ENCODE peak calls at places on chromosomes 6 and 20, in five cellular contexts. Y is CD4-positive, alpha-beta memory T cell; H is left ventricle myocardium inferior; N is fibroblast of pulmonary artery; D is GM23248. S is an unnamed sample.

GRCh38 chr6:133136177-133136896 is 104.8 kb upstream of the EYA4 start:
- DNase-seq in Y (no peak), H (no peak), N (no peak), D (no peak), S (no peak)

GRCh38 chr6:18122128-18123093 is at the start of gene NHLRC1:
- DNase-seq in Y (peak), H (peak), N (peak), D (peak), S (peak)

GRCh38 chr6:111761783-111762312 is 111.4 kb downstream of the FYN start:
- DNase-seq in Y (peak), H (no peak), N (peak), D (no peak), S (no peak)

GRCh38 chr20:23087587-23088275 is 1.6 kb upstream of the CD93 start:
- DNase-seq in Y (no peak), H (no peak), N (no peak), D (no peak), S (no peak)

GRCh38 chr6:6915813-6916547 is 191.8 kb upstream of the RREB1 start:
- DNase-seq in Y (no peak), H (peak), N (peak), D (peak), S (no peak)

GRCh38 chr6:36340671-36341454 is 4.2 kb upstream of the BNIP5 start:
- DNase-seq in Y (peak), H (peak), N (peak), D (peak), S (peak)

GRCh38 chr6:36491378-36491965 is 48.7 kb downstream of the KCTD20 start:
- DNase-seq in Y (no peak), H (no peak), N (peak), D (peak), S (no peak)

GRCh38 chr20:5118220-5119142 is 1.3 kb downstream of the PCNA start:
- DNase-seq in Y (no peak), H (no peak), N (no peak), D (peak), S (no peak)

GRCh38 chr20:4973330-4974097 is 27.8 kb downstream of the SLC23A2 start:
- DNase-seq in Y (no peak), H (peak), N (peak), D (peak), S (peak)

GRCh38 chr20:59024111-59024530 is 4.9 kb downstream of the TUBB1 start:
- DNase-seq in Y (peak), H (no peak), N (no peak), D (no peak), S (no peak)

GRCh38 chr6:33410711-33411631 is at the start of gene PHF1:
- DNase-seq in Y (no peak), H (peak), N (peak), D (peak), S (no peak)

GRCh38 chr6:7433211-7433610 is 43.6 kb downstream of the RIOK1 start:
- DNase-seq in Y (no peak), H (no peak), N (no peak), D (no peak), S (no peak)

GRCh38 chr6:42714098-42714761 is 8.2 kb downstream of the PRPH2 start:
- DNase-seq in Y (no peak), H (no peak), N (peak), D (peak), S (no peak)

GRCh38 chr6:44918893-44919292 is 409.2 kb upstream of the RUNX2 start:
- DNase-seq in Y (no peak), H (no peak), N (no peak), D (no peak), S (no peak)

GRCh38 chr6:5213851-5214507 is 46.8 kb downstream of the LYRM4 start:
- DNase-seq in Y (no peak), H (no peak), N (peak), D (peak), S (peak)

GRCh38 chr6:72622094-72622540 is 253 bp downstream of the KCNQ5 start:
- DNase-seq in Y (peak), H (no peak), N (peak), D (peak), S (no peak)

GRCh38 chr6:84639396-84639795 is 125.0 kb downstream of the TBX18 start:
- DNase-seq in Y (no peak), H (no peak), N (no peak), D (peak), S (no peak)

GRCh38 chr6:156877126-156877863 is 100.1 kb downstream of the ARID1B start:
- DNase-seq in Y (no peak), H (peak), N (no peak), D (no peak), S (no peak)

GRCh38 chr6:159108438-159108985 is 60.7 kb upstream of the FNDC1 start:
- DNase-seq in Y (no peak), H (no peak), N (no peak), D (no peak), S (no peak)
- H3K4me3 ChIP-seq in Y (no peak), H (no peak), N (no peak), D (no peak), S (no peak)

GRCh38 chr6:27601668-27602254 is 128.9 kb upstream of the ZNF184 start:
- DNase-seq in Y (no peak), H (no peak), N (no peak), D (no peak), S (no peak)

GRCh38 chr6:27608916-27609883 is 136.3 kb upstream of the ZNF184 start:
- DNase-seq in Y (no peak), H (no peak), N (peak), D (peak), S (no peak)

GRCh38 chr6:27599859-27600532 is 127.1 kb upstream of the ZNF184 start:
- DNase-seq in Y (no peak), H (no peak), N (no peak), D (no peak), S (no peak)

GRCh38 chr6:27605401-27606342 is 132.8 kb upstream of the ZNF184 start:
- DNase-seq in Y (no peak), H (no peak), N (peak), D (peak), S (peak)

DNA sequence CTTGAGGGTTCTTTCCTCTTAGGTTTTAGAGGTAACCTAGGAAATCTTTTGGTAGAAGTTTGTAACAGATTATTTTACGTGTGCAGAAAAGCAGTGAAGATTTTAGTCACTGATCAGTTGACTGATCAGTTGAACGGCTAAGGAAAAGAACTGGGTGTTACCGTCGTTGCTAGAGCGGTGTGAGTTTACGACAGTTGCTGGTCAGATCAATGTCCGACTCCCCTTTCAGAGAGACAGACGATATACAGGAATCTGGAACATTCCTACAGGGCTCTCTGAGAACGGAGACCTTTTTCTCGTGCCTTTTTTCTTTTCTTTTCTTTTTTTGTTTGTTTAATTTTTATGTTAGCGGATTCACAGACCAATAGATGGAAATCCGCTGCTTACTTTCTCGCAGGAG is 132.1 kb upstream of the ZNF184 start:
- DNase-seq in Y (no peak), H (no peak), N (no peak), D (peak), S (no peak)
- H3K4me3 ChIP-seq in Y (no peak), H (peak), N (peak), D (peak), S (peak)

DNA sequence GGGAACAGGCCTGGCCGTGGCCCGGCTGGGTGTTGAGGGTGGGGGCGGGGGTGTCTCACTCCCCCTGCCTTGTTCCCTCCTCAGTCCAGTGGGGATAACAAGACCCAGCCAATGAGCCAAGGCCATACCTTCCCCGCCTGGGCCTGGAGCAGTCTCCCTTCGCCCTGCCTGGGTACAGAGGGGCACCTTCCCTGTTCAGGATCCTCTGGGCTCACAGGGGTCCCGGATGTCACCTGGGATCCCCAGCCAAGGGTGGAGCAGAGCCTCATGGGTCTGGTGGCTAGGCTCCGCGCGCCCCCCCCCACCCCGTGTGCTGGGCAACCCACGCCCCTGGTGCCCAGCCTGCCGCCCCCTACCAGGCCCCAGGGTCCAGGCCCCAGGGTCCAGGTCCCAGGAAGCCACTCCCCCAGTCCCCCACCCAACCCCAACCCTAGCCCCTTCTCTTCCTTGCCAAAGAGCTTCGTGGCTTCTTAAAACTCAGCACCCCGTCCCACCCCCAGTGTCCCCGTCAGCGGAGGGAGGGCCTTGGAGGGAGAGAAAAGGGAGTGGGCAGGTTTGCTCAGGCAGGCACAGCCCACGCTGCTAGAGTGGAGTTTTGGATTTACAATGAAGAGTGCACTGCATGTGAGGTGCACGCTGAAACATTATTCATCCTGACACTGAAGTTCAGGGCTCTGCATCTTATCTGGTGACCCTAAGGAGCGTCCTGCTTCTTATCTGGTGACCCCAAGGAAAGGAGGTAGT is 11.8 kb downstream of the HRH3 start:
- DNase-seq in Y (no peak), H (no peak), N (no peak), D (no peak), S (no peak)
- H3K4me3 ChIP-seq in Y (no peak), H (no peak), N (no peak), D (no peak), S (no peak)

DNA sequence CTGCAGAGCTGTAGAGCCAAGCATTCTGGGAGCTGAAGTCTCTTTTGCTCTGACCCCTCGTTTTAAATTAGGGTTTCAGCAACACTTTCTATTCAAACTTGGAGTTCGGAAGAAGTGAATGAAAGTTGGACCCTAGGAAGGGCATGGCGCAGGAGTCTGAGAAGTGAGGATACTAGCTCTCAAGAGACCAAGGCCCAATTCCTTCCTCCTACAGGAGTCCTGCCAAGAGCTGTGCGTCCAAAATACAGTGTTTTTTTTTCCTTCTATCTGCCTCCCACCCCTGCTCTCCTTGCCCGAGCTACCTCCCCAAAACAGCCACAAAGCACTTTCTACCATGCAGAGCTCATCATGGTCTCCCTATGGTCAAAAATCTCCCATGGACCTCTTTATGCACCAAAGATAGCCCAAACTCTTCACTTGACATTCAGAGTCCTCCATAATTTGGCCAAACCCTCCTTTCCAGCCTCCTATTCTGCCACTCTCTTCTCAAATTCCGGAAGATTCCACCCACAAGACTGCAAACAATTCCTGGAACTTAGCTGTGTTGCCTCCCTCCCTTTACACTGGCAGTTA is 649 bp upstream of the CSNK2A1 start:
- DNase-seq in Y (no peak), H (no peak), N (no peak), D (no peak), S (no peak)
- H3K4me3 ChIP-seq in Y (no peak), H (peak), N (peak), D (peak), S (peak)

GRCh38 chr6:10692965-10693538 is 1.4 kb downstream of the C6orf52 start:
- DNase-seq in Y (no peak), H (no peak), N (no peak), D (no peak), S (no peak)

GRCh38 chr6:10694302-10695085 is at the start of the genes C6orf52 and PAK1IP1:
- DNase-seq in Y (peak), H (peak), N (peak), D (peak), S (peak)

GRCh38 chr6:10690651-10691445 is 3.6 kb downstream of the C6orf52 start:
- DNase-seq in Y (no peak), H (no peak), N (peak), D (no peak), S (no peak)

GRCh38 chr6:10696655-10697054 is 1.9 kb downstream of the PAK1IP1 start:
- DNase-seq in Y (no peak), H (no peak), N (no peak), D (no peak), S (no peak)

DNA sequence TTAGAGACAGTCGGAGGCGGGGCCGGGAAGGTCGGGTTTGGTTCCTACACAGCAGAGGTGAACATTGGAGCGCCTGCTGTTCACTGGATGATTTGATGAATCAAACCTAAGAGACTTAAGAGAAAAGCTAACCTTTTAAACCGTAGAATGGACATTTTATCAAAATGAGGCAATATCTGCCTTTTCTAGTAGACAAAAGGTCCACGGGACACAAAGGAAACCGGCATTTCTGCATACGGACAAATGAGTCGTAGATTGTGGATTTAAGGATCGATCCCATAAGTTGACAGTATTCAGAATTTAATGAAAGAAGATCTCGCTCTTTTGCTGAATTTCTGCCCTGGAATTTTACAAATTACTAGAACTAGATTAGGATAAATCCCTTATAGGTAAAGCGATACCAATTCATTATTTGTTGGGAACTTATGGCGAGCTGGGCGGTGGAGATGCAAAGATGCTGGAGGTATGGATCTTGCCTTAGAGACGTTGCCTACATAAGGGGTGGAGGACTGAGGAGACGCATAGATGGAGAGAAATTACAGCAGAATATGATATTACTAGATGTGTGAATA is 400 bp downstream of the PAK1IP1 start:
- DNase-seq in Y (no peak), H (no peak), N (peak), D (peak), S (no peak)
- H3K4me3 ChIP-seq in Y (peak), H (peak), N (peak), D (peak), S (peak)

DNA sequence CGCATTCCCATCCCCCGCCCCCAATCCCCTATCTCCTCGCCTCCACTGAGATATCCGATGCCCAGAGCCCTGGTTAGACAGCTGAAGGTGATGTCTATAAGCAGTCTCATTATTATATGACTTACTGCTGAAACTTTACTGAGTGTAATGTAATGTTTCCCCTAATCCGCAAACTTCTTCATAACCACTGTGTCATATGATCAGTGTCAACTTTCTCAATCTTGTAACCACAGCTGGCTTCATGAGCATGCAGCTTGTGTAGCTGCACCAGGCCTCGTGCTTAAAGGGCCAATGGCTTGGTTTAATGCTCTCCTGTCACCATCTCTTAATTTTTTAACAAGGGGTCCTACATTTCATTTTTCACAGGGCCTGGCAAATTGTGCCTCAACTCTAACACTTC is 8.1 kb downstream of the ASIP start:
- DNase-seq in Y (no peak), H (no peak), N (peak), D (peak), S (no peak)
- H3K4me3 ChIP-seq in Y (no peak), H (no peak), N (no peak), D (no peak), S (no peak)

GRCh38 chr20:605237-605636 is 4.9 kb downstream of the TCF15 start:
- DNase-seq in Y (no peak), H (no peak), N (no peak), D (no peak), S (no peak)
- H3K4me3 ChIP-seq in Y (no peak), H (peak), N (no peak), D (no peak), S (no peak)

GRCh38 chr6:170555305-170555704 is 1.1 kb downstream of the TBP start:
- DNase-seq in Y (no peak), H (no peak), N (no peak), D (peak), S (no peak)
- H3K4me3 ChIP-seq in Y (peak), H (peak), N (peak), D (peak), S (peak)

DNA sequence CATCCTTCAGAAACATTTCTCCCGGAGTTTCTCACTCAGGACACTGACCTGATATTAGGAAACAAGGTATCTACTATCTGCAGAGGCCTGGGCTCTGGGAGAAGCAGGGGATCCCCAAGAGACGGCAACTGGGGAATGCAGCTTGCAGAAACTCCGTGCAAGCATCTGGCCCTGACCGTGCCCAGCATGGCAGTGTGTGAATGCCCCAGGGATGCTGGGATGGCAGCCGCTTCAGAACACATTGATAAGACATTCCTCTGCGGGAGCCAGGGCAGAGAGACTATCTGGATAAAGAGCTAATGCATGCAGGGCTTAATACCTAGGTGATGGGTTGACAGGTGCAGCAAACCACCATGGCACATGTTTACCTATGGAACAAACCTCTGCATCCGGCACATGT is 55.4 kb downstream of the NFATC2 start:
- DNase-seq in Y (peak), H (no peak), N (no peak), D (no peak), S (no peak)
- H3K4me3 ChIP-seq in Y (no peak), H (no peak), N (no peak), D (no peak), S (no peak)